ENCODE peak calls at places on chromosomes 16 and 17, in seven cellular contexts. One of them, this sample, is unnamed.

GRCh38 chr16:66881014-66881417 is 701 bp downstream of the PDP2 start:
- DNase-seq in mesendoderm: no peak
- DNase-seq in IMR-90: no peak
- DNase-seq in H1: no peak
- DNase-seq in neuronal stem cell: peak
- DNase-seq in mesenchymal stem cell: peak
- DNase-seq in trophoblast cell: peak
- DNase-seq in this sample: no peak

GRCh38 chr16:87543436-87544191 is 50.8 kb upstream of the ZCCHC14 start:
- DNase-seq in mesendoderm: no peak
- DNase-seq in IMR-90: no peak
- DNase-seq in H1: no peak
- DNase-seq in neuronal stem cell: no peak
- DNase-seq in mesenchymal stem cell: no peak
- DNase-seq in trophoblast cell: no peak
- DNase-seq in this sample: no peak

GRCh38 chr16:65068151-65068740 is 53.6 kb downstream of the CDH11 start:
- DNase-seq in mesendoderm: peak
- DNase-seq in IMR-90: peak
- DNase-seq in H1: no peak
- DNase-seq in neuronal stem cell: no peak
- DNase-seq in mesenchymal stem cell: peak
- DNase-seq in trophoblast cell: no peak
- DNase-seq in this sample: no peak

GRCh38 chr16:1108299-1109252 is 12.5 kb upstream of the C1QTNF8 start:
- DNase-seq in mesendoderm: no peak
- DNase-seq in IMR-90: peak
- DNase-seq in H1: no peak
- DNase-seq in neuronal stem cell: no peak
- DNase-seq in mesenchymal stem cell: no peak
- DNase-seq in trophoblast cell: no peak
- DNase-seq in this sample: no peak

GRCh38 chr17:28849281-28849680 is 5.5 kb upstream of the ERAL1 start:
- DNase-seq in mesendoderm: peak
- DNase-seq in IMR-90: no peak
- DNase-seq in H1: no peak
- DNase-seq in neuronal stem cell: no peak
- DNase-seq in mesenchymal stem cell: no peak
- DNase-seq in trophoblast cell: no peak
- DNase-seq in this sample: no peak

GRCh38 chr17:55931448-55931847 is 180.6 kb downstream of the PCTP start:
- DNase-seq in mesendoderm: no peak
- DNase-seq in IMR-90: no peak
- DNase-seq in H1: no peak
- DNase-seq in neuronal stem cell: no peak
- DNase-seq in mesenchymal stem cell: no peak
- DNase-seq in trophoblast cell: no peak
- DNase-seq in this sample: no peak

GRCh38 chr17:77282524-77283515 is 142.1 kb downstream of the SEC14L1 start:
- DNase-seq in mesendoderm: peak
- DNase-seq in IMR-90: peak
- DNase-seq in H1: no peak
- DNase-seq in neuronal stem cell: no peak
- DNase-seq in mesenchymal stem cell: peak
- DNase-seq in trophoblast cell: peak
- DNase-seq in this sample: peak

GRCh38 chr17:19647697-19648474 is 665 bp upstream of the ALDH3A2 start:
- DNase-seq in mesendoderm: peak
- DNase-seq in IMR-90: peak
- DNase-seq in H1: no peak
- DNase-seq in neuronal stem cell: peak
- DNase-seq in mesenchymal stem cell: peak
- DNase-seq in trophoblast cell: peak
- DNase-seq in this sample: peak

GRCh38 chr16:22284637-22285515 is 12.3 kb upstream of the POLR3E start:
- DNase-seq in mesendoderm: peak
- DNase-seq in IMR-90: peak
- DNase-seq in H1: no peak
- DNase-seq in neuronal stem cell: no peak
- DNase-seq in mesenchymal stem cell: peak
- DNase-seq in trophoblast cell: peak
- DNase-seq in this sample: no peak

GRCh38 chr17:17837966-17838962 is 1.5 kb upstream of the SREBF1 start:
- DNase-seq in mesendoderm: peak
- DNase-seq in IMR-90: peak
- DNase-seq in H1: no peak
- DNase-seq in neuronal stem cell: no peak
- DNase-seq in mesenchymal stem cell: peak
- DNase-seq in trophoblast cell: peak
- DNase-seq in this sample: peak

GRCh38 chr17:70134042-70134441 is 35.3 kb upstream of the KCNJ2 start:
- DNase-seq in mesendoderm: no peak
- DNase-seq in IMR-90: no peak
- DNase-seq in H1: no peak
- DNase-seq in neuronal stem cell: no peak
- DNase-seq in mesenchymal stem cell: no peak
- DNase-seq in trophoblast cell: no peak
- DNase-seq in this sample: no peak

GRCh38 chr17:82003411-82004381 is 19.0 kb downstream of the CENPX start:
- DNase-seq in mesendoderm: peak
- DNase-seq in IMR-90: peak
- DNase-seq in H1: no peak
- DNase-seq in neuronal stem cell: no peak
- DNase-seq in mesenchymal stem cell: peak
- DNase-seq in trophoblast cell: peak
- DNase-seq in this sample: no peak

GRCh38 chr17:1793447-1793806 is 31.6 kb downstream of the SERPINF1 start:
- DNase-seq in mesendoderm: peak
- DNase-seq in IMR-90: peak
- DNase-seq in H1: no peak
- DNase-seq in neuronal stem cell: no peak
- DNase-seq in mesenchymal stem cell: no peak
- DNase-seq in trophoblast cell: peak
- DNase-seq in this sample: no peak

GRCh38 chr17:83010323-83011200 is 68.8 kb upstream of the METRNL start:
- DNase-seq in mesendoderm: peak
- DNase-seq in IMR-90: peak
- DNase-seq in H1: no peak
- DNase-seq in neuronal stem cell: no peak
- DNase-seq in mesenchymal stem cell: peak
- DNase-seq in trophoblast cell: no peak
- DNase-seq in this sample: no peak

GRCh38 chr16:15658556-15658955 is 8.5 kb downstream of the NDE1 start:
- DNase-seq in mesendoderm: no peak
- DNase-seq in IMR-90: no peak
- DNase-seq in H1: no peak
- DNase-seq in neuronal stem cell: no peak
- DNase-seq in mesenchymal stem cell: no peak
- DNase-seq in trophoblast cell: no peak
- DNase-seq in this sample: no peak

GRCh38 chr16:57863434-57864160 is 61.3 kb upstream of the KIFC3 start:
- DNase-seq in mesendoderm: peak
- DNase-seq in IMR-90: peak
- DNase-seq in H1: peak
- DNase-seq in neuronal stem cell: peak
- DNase-seq in mesenchymal stem cell: peak
- DNase-seq in trophoblast cell: peak
- DNase-seq in this sample: peak

GRCh38 chr17:18319604-18320256 is 4.6 kb downstream of the SMCR8 start:
- DNase-seq in mesendoderm: peak
- DNase-seq in IMR-90: peak
- DNase-seq in H1: peak
- DNase-seq in neuronal stem cell: no peak
- DNase-seq in mesenchymal stem cell: peak
- DNase-seq in trophoblast cell: peak
- DNase-seq in this sample: peak

GRCh38 chr17:18031955-18032354 is 7.0 kb downstream of the ATPAF2 start:
- DNase-seq in mesendoderm: no peak
- DNase-seq in IMR-90: peak
- DNase-seq in H1: no peak
- DNase-seq in neuronal stem cell: no peak
- DNase-seq in mesenchymal stem cell: peak
- DNase-seq in trophoblast cell: no peak
- DNase-seq in this sample: no peak

GRCh38 chr17:81435636-81436293 is 40.5 kb downstream of the BAHCC1 start:
- DNase-seq in mesendoderm: no peak
- DNase-seq in IMR-90: no peak
- DNase-seq in H1: no peak
- DNase-seq in neuronal stem cell: no peak
- DNase-seq in mesenchymal stem cell: no peak
- DNase-seq in trophoblast cell: no peak
- DNase-seq in this sample: no peak

GRCh38 chr17:82328141-82328993 is 5.2 kb downstream of the SECTM1 start:
- DNase-seq in mesendoderm: no peak
- DNase-seq in IMR-90: no peak
- DNase-seq in H1: no peak
- DNase-seq in neuronal stem cell: no peak
- DNase-seq in mesenchymal stem cell: no peak
- DNase-seq in trophoblast cell: no peak
- DNase-seq in this sample: no peak

GRCh38 chr16:51298800-51299199 is 147.7 kb upstream of the SALL1 start:
- DNase-seq in mesendoderm: no peak
- DNase-seq in IMR-90: no peak
- DNase-seq in H1: no peak
- DNase-seq in neuronal stem cell: no peak
- DNase-seq in mesenchymal stem cell: no peak
- DNase-seq in trophoblast cell: no peak
- DNase-seq in this sample: no peak

GRCh38 chr17:67532326-67532871 is 155.3 kb downstream of the PITPNC1 start:
- DNase-seq in mesendoderm: no peak
- DNase-seq in IMR-90: no peak
- DNase-seq in H1: no peak
- DNase-seq in neuronal stem cell: no peak
- DNase-seq in mesenchymal stem cell: no peak
- DNase-seq in trophoblast cell: no peak
- DNase-seq in this sample: peak

GRCh38 chr16:48740964-48741363 is 131.0 kb upstream of the N4BP1 start:
- DNase-seq in mesendoderm: no peak
- DNase-seq in IMR-90: no peak
- DNase-seq in H1: no peak
- DNase-seq in neuronal stem cell: no peak
- DNase-seq in mesenchymal stem cell: no peak
- DNase-seq in trophoblast cell: no peak
- DNase-seq in this sample: no peak

GRCh38 chr16:59574296-59574695 is 840.2 kb upstream of the GOT2 start:
- DNase-seq in mesendoderm: no peak
- DNase-seq in IMR-90: no peak
- DNase-seq in H1: no peak
- DNase-seq in neuronal stem cell: no peak
- DNase-seq in mesenchymal stem cell: no peak
- DNase-seq in trophoblast cell: no peak
- DNase-seq in this sample: no peak

DNA sequence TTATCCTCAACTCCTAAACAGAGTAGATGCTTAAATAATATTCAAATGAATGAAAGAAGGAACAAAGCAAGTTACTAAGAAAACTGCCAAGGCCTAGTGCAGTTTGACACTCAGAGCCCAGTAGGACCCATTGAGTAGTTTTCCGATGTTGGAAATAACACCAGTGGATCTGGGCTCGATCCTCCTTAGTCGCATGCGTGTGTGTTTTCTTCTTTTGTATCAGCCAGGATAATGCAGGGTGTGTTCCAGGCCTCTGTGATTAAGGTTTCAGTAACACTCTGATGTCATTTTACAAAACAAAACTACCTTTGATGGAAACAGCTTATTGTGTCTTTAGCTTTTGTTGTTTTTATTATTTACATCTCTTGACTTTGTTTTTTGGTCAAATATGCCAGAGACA is 24.5 kb downstream of the KSR1 start:
- DNase-seq in mesendoderm: no peak
- DNase-seq in IMR-90: no peak
- DNase-seq in H1: no peak
- DNase-seq in neuronal stem cell: no peak
- DNase-seq in mesenchymal stem cell: no peak
- DNase-seq in trophoblast cell: no peak
- DNase-seq in this sample: no peak
- H3K4ac ChIP-seq in mesendoderm: no peak
- H3K4ac ChIP-seq in IMR-90: no peak
- H3K4ac ChIP-seq in H1: no peak
- H3K4ac ChIP-seq in neuronal stem cell: no peak
- H3K4ac ChIP-seq in mesenchymal stem cell: no peak
- H3K4ac ChIP-seq in trophoblast cell: no peak
- H3K4ac ChIP-seq in this sample: no peak

GRCh38 chr16:78571434-78571833 is 472.0 kb downstream of the WWOX start:
- DNase-seq in mesendoderm: no peak
- DNase-seq in IMR-90: no peak
- DNase-seq in H1: no peak
- DNase-seq in neuronal stem cell: no peak
- DNase-seq in mesenchymal stem cell: no peak
- DNase-seq in trophoblast cell: no peak
- DNase-seq in this sample: no peak
- H3K4ac ChIP-seq in mesendoderm: no peak
- H3K4ac ChIP-seq in IMR-90: no peak
- H3K4ac ChIP-seq in H1: no peak
- H3K4ac ChIP-seq in neuronal stem cell: no peak
- H3K4ac ChIP-seq in mesenchymal stem cell: no peak
- H3K4ac ChIP-seq in trophoblast cell: no peak
- H3K4ac ChIP-seq in this sample: no peak

GRCh38 chr16:17360810-17361209 is 110.0 kb downstream of the XYLT1 start:
- DNase-seq in mesendoderm: no peak
- DNase-seq in IMR-90: no peak
- DNase-seq in H1: no peak
- DNase-seq in neuronal stem cell: no peak
- DNase-seq in mesenchymal stem cell: no peak
- DNase-seq in trophoblast cell: peak
- DNase-seq in this sample: no peak

GRCh38 chr16:17365211-17365541 is 105.6 kb downstream of the XYLT1 start:
- DNase-seq in mesendoderm: no peak
- DNase-seq in IMR-90: no peak
- DNase-seq in H1: no peak
- DNase-seq in neuronal stem cell: no peak
- DNase-seq in mesenchymal stem cell: no peak
- DNase-seq in trophoblast cell: no peak
- DNase-seq in this sample: no peak

GRCh38 chr16:17364319-17365210 is 106.2 kb downstream of the XYLT1 start:
- DNase-seq in mesendoderm: no peak
- DNase-seq in IMR-90: peak
- DNase-seq in H1: no peak
- DNase-seq in neuronal stem cell: no peak
- DNase-seq in mesenchymal stem cell: no peak
- DNase-seq in trophoblast cell: no peak
- DNase-seq in this sample: no peak

GRCh38 chr16:17362191-17362590 is 108.6 kb downstream of the XYLT1 start:
- DNase-seq in mesendoderm: no peak
- DNase-seq in IMR-90: no peak
- DNase-seq in H1: no peak
- DNase-seq in neuronal stem cell: no peak
- DNase-seq in mesenchymal stem cell: no peak
- DNase-seq in trophoblast cell: no peak
- DNase-seq in this sample: no peak

GRCh38 chr16:17362946-17363345 is 107.8 kb downstream of the XYLT1 start:
- DNase-seq in mesendoderm: no peak
- DNase-seq in IMR-90: peak
- DNase-seq in H1: no peak
- DNase-seq in neuronal stem cell: no peak
- DNase-seq in mesenchymal stem cell: no peak
- DNase-seq in trophoblast cell: no peak
- DNase-seq in this sample: no peak
- H3K4ac ChIP-seq in mesendoderm: no peak
- H3K4ac ChIP-seq in IMR-90: no peak
- H3K4ac ChIP-seq in H1: no peak
- H3K4ac ChIP-seq in neuronal stem cell: no peak
- H3K4ac ChIP-seq in mesenchymal stem cell: no peak
- H3K4ac ChIP-seq in trophoblast cell: no peak
- H3K4ac ChIP-seq in this sample: no peak

GRCh38 chr16:54040480-54040879 is 246.1 kb downstream of the IRX3 start:
- DNase-seq in mesendoderm: peak
- DNase-seq in IMR-90: no peak
- DNase-seq in H1: no peak
- DNase-seq in neuronal stem cell: no peak
- DNase-seq in mesenchymal stem cell: no peak
- DNase-seq in trophoblast cell: no peak
- DNase-seq in this sample: no peak

GRCh38 chr16:54040975-54041374 is 245.6 kb downstream of the IRX3 start:
- DNase-seq in mesendoderm: peak
- DNase-seq in IMR-90: no peak
- DNase-seq in H1: no peak
- DNase-seq in neuronal stem cell: no peak
- DNase-seq in mesenchymal stem cell: no peak
- DNase-seq in trophoblast cell: peak
- DNase-seq in this sample: no peak
- H3K4ac ChIP-seq in mesendoderm: no peak
- H3K4ac ChIP-seq in IMR-90: no peak
- H3K4ac ChIP-seq in H1: no peak
- H3K4ac ChIP-seq in neuronal stem cell: no peak
- H3K4ac ChIP-seq in mesenchymal stem cell: no peak
- H3K4ac ChIP-seq in trophoblast cell: no peak
- H3K4ac ChIP-seq in this sample: no peak

This sample was measured in H9.